ENCODE peak calls at places on chromosomes 12 and 14, in ten cellular contexts. V is ecto neural progenitor cell; M is retina; Z is T follicular helper cell; N is stimulated activated CD4-positive, alpha-beta T cell treated with anti-CD3 and anti-CD28 coated beads, Interleukin-4, amount 100 ng/mL, for 4 hours; J is RKO; R is iris pigment epithelial cell; W is left lobe of liver; P is stromal cell of bone marrow; S is stimulated activated naive B cell treated with anti-CD40 and anti-IgM and Interleukin-4, amounts not matched to agents 10 μg/mL and 1 μg/mL and 100 μg/mL, for 72 hours. H is an unnamed sample.
A peak's percentile ranks its signal among the peaks of the same experiment; 100 is the strongest.

GRCh38 chr14:106459971-106460730 is 933.8 kb downstream of the TMEM121 start:
- DNase-seq in V (no peak), M (no peak), Z (peak; percentile 56), N (peak; percentile 66), J (peak; percentile 35), R (no peak), W (no peak), P (no peak), S (no peak), H (no peak)

GRCh38 chr14:68939893-68940613 is 39.0 kb downstream of the ACTN1 start:
- DNase-seq in V (peak; percentile 79), M (no peak), Z (no peak), N (no peak), J (peak; percentile 47), R (peak; percentile 98), W (peak; percentile 78), P (peak; percentile 91), S (no peak), H (no peak)

GRCh38 chr14:49971156-49972141 is 78.6 kb downstream of the ARF6 start:
- DNase-seq in V (no peak), M (no peak), Z (peak; percentile 40), N (no peak), J (no peak), R (peak; percentile 56), W (no peak), P (no peak), S (peak; percentile 78), H (no peak)

GRCh38 chr12:115507951-115508722 is 769.4 kb downstream of the MED13L start:
- DNase-seq in V (peak; percentile 83), M (peak; percentile 88), Z (no peak), N (no peak), J (no peak), R (no peak), W (no peak), P (no peak), S (no peak), H (peak; percentile 92)

GRCh38 chr14:75578786-75579781 is 664 bp downstream of the FLVCR2 start:
- DNase-seq in V (no peak), M (peak; percentile 15), Z (no peak), N (no peak), J (peak; percentile 38), R (no peak), W (peak; percentile 50), P (peak; percentile 29), S (no peak), H (no peak)

GRCh38 chr12:89833337-89834252 is 125.0 kb upstream of the ATP2B1 start:
- DNase-seq in V (no peak), M (no peak), Z (no peak), N (no peak), J (no peak), R (no peak), W (no peak), P (peak; percentile 9), S (no peak), H (no peak)

GRCh38 chr12:2439332-2440100 is 355.3 kb upstream of the FKBP4 start:
- DNase-seq in V (no peak), M (no peak), Z (no peak), N (no peak), J (no peak), R (peak; percentile 3), W (no peak), P (no peak), S (no peak), H (no peak)

GRCh38 chr12:94175763-94176660 is 27.6 kb downstream of the PLXNC1 start:
- DNase-seq in V (no peak), M (no peak), Z (no peak), N (no peak), J (no peak), R (peak; percentile 70), W (no peak), P (no peak), S (no peak), H (no peak)

GRCh38 chr14:52338282-52338681 is 24.2 kb downstream of the PTGER2 start:
- DNase-seq in V (no peak), M (no peak), Z (no peak), N (no peak), J (no peak), R (peak; percentile 87), W (no peak), P (peak; percentile 73), S (no peak), H (no peak)

GRCh38 chr12:27201169-27201568 is 42.9 kb upstream of the STK38L start:
- DNase-seq in V (no peak), M (no peak), Z (no peak), N (no peak), J (no peak), R (no peak), W (no peak), P (no peak), S (no peak), H (no peak)

GRCh38 chr14:52112336-52113018 is 43.6 kb upstream of the NID2 start:
- DNase-seq in V (no peak), M (no peak), Z (no peak), N (no peak), J (peak; percentile 71), R (peak; percentile 81), W (no peak), P (no peak), S (no peak), H (no peak)

GRCh38 chr12:104410326-104410725 is 46.4 kb upstream of the CHST11 start:
- DNase-seq in V (no peak), M (no peak), Z (no peak), N (no peak), J (no peak), R (no peak), W (no peak), P (no peak), S (no peak), H (no peak)

GRCh38 chr14:101200008-101200649 is 296.6 kb upstream of the RTL1 start:
- DNase-seq in V (peak; percentile 32), M (no peak), Z (no peak), N (no peak), J (no peak), R (no peak), W (no peak), P (no peak), S (no peak), H (peak; percentile 32)

GRCh38 chr12:84995646-84996045 is 40.4 kb downstream of the TSPAN19 start:
- DNase-seq in V (no peak), M (no peak), Z (no peak), N (no peak), J (no peak), R (peak; percentile 34), W (no peak), P (no peak), S (no peak), H (no peak)

H was measured in H1.